ENCODE peak calls at places on chromosomes 2 and 18, in six cellular contexts. P, A, Y, V, Z and C are unnamed samples.

GRCh38 chr18:46484971-46485370 is 172.0 kb downstream of the LOXHD1 start:
- DNase-seq in P (no peak), A (no peak), Y (no peak), V (no peak), Z (no peak), C (no peak)

GRCh38 chr2:151808258-151809072 is 19.8 kb downstream of the ARL5A start:
- DNase-seq in P (no peak), A (peak; percentile 31), Y (no peak), V (no peak), Z (no peak), C (no peak)

GRCh38 chr2:72999729-73000725 is 71.5 kb downstream of the SFXN5 start:
- DNase-seq in P (no peak), A (no peak), Y (peak; percentile 37), V (no peak), Z (no peak), C (no peak)

GRCh38 chr2:1973636-1974035 is 229.3 kb upstream of the PXDN start:
- DNase-seq in P (no peak), A (no peak), Y (no peak), V (no peak), Z (no peak), C (no peak)

GRCh38 chr2:128058114-128058513 is 30.3 kb upstream of the SAP130 start:
- DNase-seq in P (no peak), A (no peak), Y (no peak), V (no peak), Z (no peak), C (no peak)

GRCh38 chr18:48820483-48821250 is 130.1 kb downstream of the SMAD7 start:
- DNase-seq in P (no peak), A (no peak), Y (peak; percentile 75), V (peak; percentile 13), Z (no peak), C (no peak)

GRCh38 chr2:215626812-215627281 is 191.0 kb upstream of the FN1 start:
- DNase-seq in P (no peak), A (no peak), Y (no peak), V (no peak), Z (no peak), C (no peak)

GRCh38 chr18:34203866-34204265 is 20.8 kb downstream of the NOL4 start:
- DNase-seq in P (no peak), A (no peak), Y (no peak), V (no peak), Z (no peak), C (no peak)

GRCh38 chr2:174606336-174606735 is 8.7 kb upstream of the WIPF1 start:
- DNase-seq in P (no peak), A (no peak), Y (no peak), V (peak; percentile 57), Z (no peak), C (no peak)

GRCh38 chr2:159712929-159713575 is 746 bp downstream of the MARCHF7 start:
- DNase-seq in P (no peak), A (no peak), Y (no peak), V (no peak), Z (no peak), C (no peak)

GRCh38 chr2:925309-925708 is 25.3 kb upstream of the SNTG2 start:
- DNase-seq in P (no peak), A (no peak), Y (no peak), V (no peak), Z (no peak), C (no peak)

GRCh38 chr2:231961349-231962166 is at the start of gene DIS3L2:
- DNase-seq in P (peak; percentile 64), A (peak; percentile 78), Y (peak; percentile 95), V (peak; percentile 71), Z (peak; percentile 63), C (no peak)

GRCh38 chr18:59610546-59611140 is 86.6 kb downstream of the CCBE1 start:
- DNase-seq in P (no peak), A (no peak), Y (no peak), V (no peak), Z (no peak), C (no peak)

GRCh38 chr2:156322681-156323211 is 9.8 kb downstream of the NR4A2 start:
- DNase-seq in P (no peak), A (peak; percentile 1), Y (no peak), V (no peak), Z (no peak), C (no peak)

GRCh38 chr2:196481323-196481695 is 158.2 kb upstream of the CCDC150 start:
- DNase-seq in P (no peak), A (no peak), Y (no peak), V (no peak), Z (no peak), C (no peak)

GRCh38 chr2:189633392-189633811 is 27.9 kb upstream of the ASNSD1 start:
- DNase-seq in P (no peak), A (peak; percentile 25), Y (no peak), V (no peak), Z (no peak), C (no peak)

GRCh38 chr2:79935771-79936657 is 368.5 kb downstream of the LRRTM1 start:
- DNase-seq in P (peak; percentile 38), A (no peak), Y (no peak), V (no peak), Z (no peak), C (no peak)

GRCh38 chr2:142649581-142649980 is 227.9 kb upstream of the KYNU start:
- DNase-seq in P (no peak), A (no peak), Y (no peak), V (no peak), Z (no peak), C (no peak)

GRCh38 chr2:127404466-127405251 is 13.6 kb upstream of the PROC start:
- DNase-seq in P (no peak), A (no peak), Y (peak; percentile 44), V (no peak), Z (no peak), C (no peak)

GRCh38 chr18:59093668-59094067 is 46.0 kb upstream of the SEC11C start:
- DNase-seq in P (no peak), A (no peak), Y (peak; percentile 78), V (no peak), Z (no peak), C (no peak)

GRCh38 chr18:55331301-55331700 is 256.7 kb downstream of the TCF4 start:
- DNase-seq in P (no peak), A (no peak), Y (no peak), V (no peak), Z (no peak), C (no peak)

GRCh38 chr18:13260114-13260926 is 41.8 kb downstream of the LDLRAD4 start:
- DNase-seq in P (no peak), A (no peak), Y (peak; percentile 62), V (peak; percentile 60), Z (no peak), C (no peak)

GRCh38 chr2:236284208-236284607 is 20.0 kb upstream of the ASB18 start:
- DNase-seq in P (no peak), A (no peak), Y (no peak), V (no peak), Z (no peak), C (no peak)

GRCh38 chr18:22841840-22842239 is 91.3 kb upstream of the RBBP8 start:
- DNase-seq in P (no peak), A (no peak), Y (no peak), V (no peak), Z (no peak), C (no peak)

GRCh38 chr2:225608136-225608535 is 208.6 kb downstream of the NYAP2 start:
- DNase-seq in P (no peak), A (no peak), Y (no peak), V (no peak), Z (no peak), C (no peak)

GRCh38 chr2:28658369-28658768 is 93.3 kb upstream of the PPP1CB start:
- DNase-seq in P (peak; percentile 66), A (no peak), Y (no peak), V (no peak), Z (no peak), C (no peak)

GRCh38 chr2:16208241-16208797 is 268.0 kb downstream of the MYCN start:
- DNase-seq in P (no peak), A (no peak), Y (no peak), V (no peak), Z (no peak), C (no peak)
- H3K9me3 ChIP-seq in P (no peaks in the 10 kb centered on the region), A (no peaks in the 10 kb centered on the region), Y (peaks cover 19% of the 10 kb centered on the region), V (no peaks in the 10 kb centered on the region), Z (no peaks in the 10 kb centered on the region), C (no peaks in the 10 kb centered on the region)

DNA sequence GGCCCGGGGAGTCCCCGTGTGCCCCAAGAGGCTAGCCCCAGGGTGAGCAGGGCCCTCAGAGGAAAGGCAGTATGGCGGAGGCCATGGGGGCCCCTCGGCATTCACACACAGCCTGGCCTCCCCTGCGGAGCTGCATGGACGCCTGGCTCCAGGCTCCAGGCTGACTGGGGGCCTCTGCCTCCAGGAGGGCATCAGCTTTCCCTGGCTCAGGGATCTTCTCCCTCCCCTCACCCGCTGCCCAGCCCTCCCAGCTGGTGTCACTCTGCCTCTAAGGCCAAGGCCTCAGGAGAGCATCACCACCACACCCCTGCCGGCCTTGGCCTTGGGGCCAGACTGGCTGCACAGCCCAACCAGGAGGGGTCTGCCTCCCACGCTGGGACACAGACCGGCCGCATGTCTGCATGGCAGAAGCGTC is 16.9 kb upstream of the FAHD2A start:
- DNase-seq in P (no peak), A (no peak), Y (no peak), V (no peak), Z (no peak), C (no peak)
- H3K9me3 ChIP-seq in P (no peaks in the 10 kb centered on the region), A (no peaks in the 10 kb centered on the region), Y (no peaks in the 10 kb centered on the region), V (no peaks in the 10 kb centered on the region), Z (no peaks in the 10 kb centered on the region), C (no peaks in the 10 kb centered on the region)

GRCh38 chr2:8994386-8994785 is 9.1 kb downstream of the MBOAT2 start:
- DNase-seq in P (no peak), A (no peak), Y (no peak), V (no peak), Z (no peak), C (no peak)
- H3K9me3 ChIP-seq in P (no peaks in the 10 kb centered on the region), A (no peaks in the 10 kb centered on the region), Y (no peaks in the 10 kb centered on the region), V (no peaks in the 10 kb centered on the region), Z (no peaks in the 10 kb centered on the region), C (no peaks in the 10 kb centered on the region)

DNA sequence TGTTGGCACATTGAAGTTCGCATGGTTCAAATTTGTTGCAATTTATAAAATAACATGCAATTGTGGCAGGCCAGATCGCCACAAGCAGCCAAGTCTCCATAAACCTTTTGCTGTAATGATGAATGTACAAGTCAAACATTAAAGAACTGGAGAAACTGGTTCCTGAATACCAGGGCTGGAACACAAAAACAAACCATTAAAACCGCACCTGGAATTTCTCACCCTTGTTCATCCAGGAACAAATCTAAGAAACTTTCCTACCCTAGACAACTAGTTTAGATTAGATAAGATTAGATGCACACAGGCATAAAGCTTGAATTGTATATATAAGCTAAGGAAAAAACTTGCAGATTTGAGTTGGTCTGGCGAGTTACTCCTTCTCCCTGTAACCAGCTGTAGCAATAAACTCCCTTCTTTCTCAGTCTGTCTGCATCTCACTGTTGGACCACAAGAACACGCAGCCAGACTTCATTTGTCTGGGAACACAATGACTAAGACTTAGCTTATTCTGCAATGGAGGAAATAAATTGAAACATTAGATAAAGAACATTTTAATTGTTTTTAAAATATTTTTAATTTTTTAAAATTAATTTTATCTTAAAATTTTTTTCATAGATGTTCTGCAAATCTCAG is 1835.5 kb upstream of the LRRTM1 start:
- DNase-seq in P (peak; percentile 75), A (no peak), Y (no peak), V (no peak), Z (no peak), C (no peak)
- H3K9me3 ChIP-seq in P (no peaks in the 10 kb centered on the region), A (peaks cover 3% of the 10 kb centered on the region), Y (peaks cover 24% of the 10 kb centered on the region), V (no peaks in the 10 kb centered on the region), Z (no peaks in the 10 kb centered on the region), C (no peaks in the 10 kb centered on the region)

DNA sequence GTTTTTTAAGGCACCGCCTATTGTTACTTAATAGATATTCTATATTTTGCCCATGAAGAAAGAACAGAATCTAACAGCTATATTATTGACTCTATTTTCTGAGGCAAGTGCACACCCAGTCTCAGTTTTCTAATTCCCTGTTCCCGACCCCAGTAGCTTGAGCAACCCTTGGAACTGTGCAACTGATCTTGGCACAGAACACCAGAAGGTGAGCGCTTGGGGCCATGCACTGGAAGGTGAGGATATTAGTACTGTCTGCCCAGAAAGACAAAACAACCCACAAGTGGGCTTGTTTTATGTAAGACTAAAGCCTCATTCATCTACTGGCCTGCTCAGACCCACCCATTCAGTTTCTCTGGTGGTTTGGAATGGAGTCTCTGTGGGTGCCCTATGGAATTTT is 188.8 kb upstream of the LINC00305 start:
- DNase-seq in P (no peak), A (no peak), Y (no peak), V (no peak), Z (no peak), C (no peak)
- H3K9me3 ChIP-seq in P (no peaks in the 10 kb centered on the region), A (no peaks in the 10 kb centered on the region), Y (no peaks in the 10 kb centered on the region), V (no peaks in the 10 kb centered on the region), Z (peaks cover 9% of the 10 kb centered on the region), C (no peaks in the 10 kb centered on the region)